ENCODE peak calls at places on chromosomes 16 and 17, in ten cellular contexts. I is AG04450, F is A549, B is fibroblast of mammary gland, E is spleen, A is mucosa of descending colon, L is hepatocyte, J is lung, R is endodermal cell, O is left ventricle myocardium inferior. T is an unnamed sample.

GRCh38 chr17:74981979-74982662 is 5.3 kb upstream of the CDR2L start:
- DNase-seq in I (no peak), F (peak), B (peak), E (peak), A (peak), L (peak), J (peak), R (peak), O (peak), T (peak)

GRCh38 chr16:19307587-19308241 is 22.2 kb downstream of the CLEC19A start:
- DNase-seq in I (no peak), F (no peak), B (no peak), E (no peak), A (no peak), L (no peak), J (no peak), R (peak), O (no peak), T (no peak)

GRCh38 chr17:9371019-9371418 is 204.6 kb downstream of the STX8 start:
- DNase-seq in I (no peak), F (peak), B (peak), E (no peak), A (no peak), L (no peak), J (no peak), R (no peak), O (no peak), T (peak)

GRCh38 chr17:35297666-35298065 is 54.8 kb downstream of the SLFN5 start:
- DNase-seq in I (no peak), F (no peak), B (peak), E (no peak), A (no peak), L (no peak), J (no peak), R (no peak), O (no peak), T (no peak)

GRCh38 chr16:48534601-48535340 is 75.2 kb downstream of the N4BP1 start:
- DNase-seq in I (no peak), F (no peak), B (no peak), E (no peak), A (no peak), L (no peak), J (no peak), R (no peak), O (no peak), T (no peak)

GRCh38 chr16:69309316-69309715 is 1.8 kb upstream of the VPS4A start:
- DNase-seq in I (no peak), F (no peak), B (no peak), E (peak), A (no peak), L (no peak), J (no peak), R (no peak), O (no peak), T (no peak)

GRCh38 chr17:62720126-62720850 is 87.8 kb downstream of the MARCHF10 start:
- DNase-seq in I (no peak), F (peak), B (no peak), E (no peak), A (no peak), L (no peak), J (no peak), R (peak), O (no peak), T (peak)

GRCh38 chr17:35448214-35448898 is at the start of gene SLFN13:
- DNase-seq in I (no peak), F (peak), B (peak), E (peak), A (peak), L (peak), J (peak), R (peak), O (peak), T (peak)

GRCh38 chr16:14455577-14455976 is 174.5 kb downstream of the PARN start:
- DNase-seq in I (no peak), F (peak), B (peak), E (no peak), A (no peak), L (peak), J (no peak), R (no peak), O (no peak), T (no peak)

GRCh38 chr17:56793947-56794346 is 39.8 kb downstream of the C17orf67 start:
- DNase-seq in I (no peak), F (no peak), B (no peak), E (no peak), A (no peak), L (no peak), J (no peak), R (no peak), O (no peak), T (no peak)

GRCh38 chr17:56795510-56795909 is 38.2 kb downstream of the C17orf67 start:
- DNase-seq in I (no peak), F (no peak), B (no peak), E (no peak), A (no peak), L (no peak), J (no peak), R (no peak), O (no peak), T (no peak)

GRCh38 chr17:56793506-56793905 is 40.2 kb downstream of the C17orf67 start:
- DNase-seq in I (no peak), F (no peak), B (no peak), E (no peak), A (no peak), L (no peak), J (no peak), R (no peak), O (no peak), T (no peak)

GRCh38 chr17:56792267-56792666 is 41.5 kb downstream of the C17orf67 start:
- DNase-seq in I (no peak), F (no peak), B (no peak), E (no peak), A (no peak), L (no peak), J (no peak), R (no peak), O (no peak), T (no peak)

GRCh38 chr17:56795098-56795497 is 38.6 kb downstream of the C17orf67 start:
- DNase-seq in I (no peak), F (no peak), B (no peak), E (no peak), A (no peak), L (no peak), J (no peak), R (no peak), O (no peak), T (no peak)
- H3K4me3 ChIP-seq in I (no peak), F (no peak), B (no peak), E (no peak), A (no peak), L (no peak), J (no peak), R (no peak), O (no peak), T (no peak)

GRCh38 chr17:27939489-27940465 is 46.6 kb upstream of the LYRM9 start:
- DNase-seq in I (no peak), F (no peak), B (no peak), E (no peak), A (no peak), L (no peak), J (no peak), R (peak), O (no peak), T (no peak)

GRCh38 chr17:27944546-27945332 is 51.6 kb upstream of the LYRM9 start:
- DNase-seq in I (no peak), F (no peak), B (no peak), E (no peak), A (no peak), L (no peak), J (no peak), R (no peak), O (no peak), T (peak)

GRCh38 chr17:27938864-27939263 is 45.7 kb upstream of the LYRM9 start:
- DNase-seq in I (no peak), F (no peak), B (no peak), E (no peak), A (no peak), L (no peak), J (no peak), R (no peak), O (no peak), T (no peak)

GRCh38 chr17:27937026-27937546 is 43.9 kb upstream of the LYRM9 start:
- DNase-seq in I (no peak), F (no peak), B (no peak), E (no peak), A (no peak), L (no peak), J (no peak), R (no peak), O (no peak), T (no peak)

DNA sequence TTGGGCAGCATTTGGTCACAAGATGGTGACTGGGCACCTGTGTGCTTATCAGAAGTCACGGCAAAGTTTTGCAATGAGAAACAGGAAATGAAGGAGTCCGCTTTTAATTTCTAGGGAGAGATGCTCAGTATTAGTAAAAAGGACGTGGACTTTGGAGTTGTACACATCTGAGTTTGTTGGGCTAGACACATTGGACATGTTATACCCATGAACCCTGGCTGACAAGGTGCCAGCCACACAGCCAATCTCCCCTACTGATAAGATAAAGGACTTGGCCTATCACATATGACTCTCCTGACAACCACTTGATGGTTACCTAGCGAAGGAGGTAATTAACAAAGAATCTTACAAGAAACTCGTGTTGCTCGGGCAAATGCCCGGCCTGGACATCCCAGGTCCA is 47.3 kb upstream of the LYRM9 start:
- DNase-seq in I (no peak), F (no peak), B (no peak), E (no peak), A (no peak), L (peak), J (no peak), R (no peak), O (no peak), T (no peak)
- TF ChIP-seq CTCF in I (no peak), F (no peak), B (no peak), E (no peak), A (no peak), L (no peak), J (no peak), R (no peak), O (no peak), T (no peak)

DNA sequence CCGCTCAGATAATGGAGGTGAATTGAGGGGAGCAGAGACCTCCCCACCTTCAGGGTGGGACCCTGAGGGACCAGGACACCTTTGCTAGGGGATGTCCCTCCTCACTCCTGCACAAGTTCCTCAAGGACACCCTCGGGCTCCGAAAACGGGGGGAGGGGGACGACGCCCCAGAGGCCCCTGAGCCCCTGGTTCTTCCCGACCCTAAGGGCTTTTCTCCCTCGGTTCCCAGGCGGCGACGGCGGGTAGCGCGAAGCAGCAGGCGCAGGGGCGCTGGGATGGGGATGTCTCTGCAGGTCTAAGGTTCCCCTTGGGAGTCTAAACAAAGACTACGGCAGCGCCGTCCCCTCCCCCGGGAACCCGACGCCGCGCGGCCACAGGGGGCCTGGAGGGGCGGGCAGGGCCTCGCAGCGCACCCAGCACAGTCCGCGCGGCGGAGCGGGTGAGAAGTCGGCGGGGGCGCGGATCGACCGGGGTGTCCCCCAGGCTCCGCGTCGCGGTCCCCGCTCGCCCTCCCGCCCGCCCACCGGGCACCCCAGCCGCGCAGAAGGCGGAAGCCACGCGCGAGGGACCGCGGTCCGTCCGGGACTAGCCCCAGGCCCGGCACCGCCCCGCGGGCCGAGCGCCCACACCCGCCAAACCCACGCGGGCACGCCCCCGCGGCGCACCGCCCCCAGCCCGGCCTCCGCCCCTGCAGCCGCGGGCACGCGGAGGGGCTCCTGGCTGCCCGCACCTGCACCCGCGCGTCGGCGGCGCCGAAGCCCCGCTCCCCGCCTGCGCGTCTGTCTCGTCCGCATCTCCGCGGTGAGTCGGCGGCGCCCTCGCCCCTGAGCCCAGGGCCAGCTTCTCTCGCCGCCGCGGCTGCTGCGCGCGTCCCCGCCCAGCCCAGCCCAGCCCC is 36.7 kb upstream of the NDRG4 start:
- DNase-seq in I (no peak), F (no peak), B (no peak), E (peak), A (no peak), L (no peak), J (no peak), R (peak), O (peak), T (no peak)
- H3K4me3 ChIP-seq in I (no peak), F (peak), B (no peak), E (peak), A (no peak), L (peak), J (peak), R (peak), O (peak), T (no peak)

DNA sequence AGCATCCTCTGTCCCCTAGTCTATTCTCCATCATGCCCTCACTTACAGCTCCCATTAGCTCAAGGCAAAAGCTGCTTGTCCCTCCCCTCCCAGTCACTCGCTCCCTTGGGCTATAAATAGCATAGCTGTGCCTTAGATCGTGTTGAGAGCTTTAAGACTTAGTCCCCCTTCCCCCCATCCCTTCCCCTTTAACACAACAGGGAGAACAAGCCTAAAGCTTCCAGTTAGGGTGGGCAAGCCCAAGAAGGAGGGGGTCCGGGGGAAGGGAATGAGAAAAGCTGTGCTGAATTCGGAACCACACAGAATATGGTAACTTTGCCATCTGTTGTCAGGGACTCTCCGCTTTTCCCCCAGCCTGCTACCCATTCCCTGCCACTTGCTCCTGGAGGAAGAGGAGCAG is 4.9 kb upstream of the HIGD1B start:
- DNase-seq in I (no peak), F (no peak), B (no peak), E (no peak), A (no peak), L (no peak), J (no peak), R (peak), O (no peak), T (no peak)
- TF ChIP-seq CTCF in I (no peak), F (no peak), B (no peak), E (no peak), A (no peak), L (no peak), J (no peak), R (no peak), O (no peak), T (no peak)